ENCODE peak calls at places on chromosomes 11 and 22, in eight cellular contexts. P is astrocyte of the spinal cord, M is chondrocyte, Q is fibroblast of mammary gland, Y is upper lobe of right lung, G is PC-3, S is neural progenitor cell, V is MCF 10A. T is an unnamed sample.
A peak's percentile ranks its signal among the peaks of the same experiment; 100 is the strongest.

GRCh38 chr11:43021466-43021865 is 290.3 kb upstream of the API5 start:
- DNase-seq in V (no peak), Q (no peak), S (peak; percentile 51), Y (no peak), G (peak; percentile 15), P (no peak), M (no peak), T (no peak)

GRCh38 chr11:6320411-6321207 is at the start of gene CAVIN3:
- DNase-seq in P (peak; percentile 87), S (peak; percentile 73), M (peak; percentile 93), G (peak; percentile 15), Q (peak; percentile 88), V (peak; percentile 89), Y (peak; percentile 86), T (peak; percentile 55)

GRCh38 chr11:27660171-27660570 is 40.1 kb downstream of the BDNF start:
- DNase-seq in V (no peak), M (no peak), Y (no peak), P (no peak), Q (no peak), G (no peak), S (no peak), T (no peak)

GRCh38 chr11:116459233-116459632 is 313.6 kb downstream of the BUD13 start:
- DNase-seq in P (no peak), G (no peak), S (no peak), V (no peak), Q (no peak), M (no peak), Y (no peak), T (no peak)

GRCh38 chr11:62707277-62707771 is at the start of the genes BSCL2 and GNG3:
- DNase-seq in S (peak; percentile 85), Y (peak; percentile 63), Q (no peak), G (no peak), M (peak; percentile 69), V (no peak), P (no peak), T (no peak)

GRCh38 chr11:23956586-23956985 is 540.3 kb upstream of the LUZP2 start:
- DNase-seq in S (no peak), G (no peak), P (peak; percentile 12), V (no peak), M (no peak), Q (no peak), Y (no peak), T (no peak)

GRCh38 chr11:124329787-124330478 is 9.9 kb upstream of the OR8D2 start:
- DNase-seq in Y (no peak), Q (peak; percentile 9), P (peak; percentile 22), G (peak; percentile 30), S (no peak), V (peak; percentile 21), M (no peak), T (no peak)

GRCh38 chr11:78038697-78039313 is 15.7 kb upstream of the KCTD14 start:
- DNase-seq in V (peak; percentile 82), P (no peak), G (no peak), Q (no peak), Y (no peak), M (no peak), S (no peak), T (no peak)

GRCh38 chr11:78268516-78269410 is 80.0 kb downstream of the USP35 start:
- DNase-seq in Y (no peak), Q (peak; percentile 69), S (no peak), G (no peak), M (no peak), V (no peak), P (peak; percentile 16), T (no peak)

GRCh38 chr11:17762309-17762974 is 27.9 kb downstream of the KCNC1 start:
- DNase-seq in P (no peak), M (peak; percentile 57), G (peak; percentile 32), V (peak; percentile 37), S (no peak), Q (no peak), Y (no peak), T (no peak)

GRCh38 chr11:17763703-17764102 is 29.1 kb downstream of the KCNC1 start:
- DNase-seq in V (no peak), Q (no peak), Y (no peak), P (no peak), S (no peak), G (no peak), M (peak; percentile 65), T (no peak)

GRCh38 chr11:17763244-17763643 is 28.7 kb downstream of the KCNC1 start:
- DNase-seq in V (no peak), P (no peak), S (no peak), Y (no peak), M (peak; percentile 79), Q (no peak), G (no peak), T (no peak)

GRCh38 chr11:17764446-17765218 is 30.1 kb downstream of the KCNC1 start:
- DNase-seq in S (peak; percentile 93), G (no peak), Y (peak; percentile 39), V (no peak), M (peak; percentile 69), P (no peak), Q (no peak), T (no peak)

DNA sequence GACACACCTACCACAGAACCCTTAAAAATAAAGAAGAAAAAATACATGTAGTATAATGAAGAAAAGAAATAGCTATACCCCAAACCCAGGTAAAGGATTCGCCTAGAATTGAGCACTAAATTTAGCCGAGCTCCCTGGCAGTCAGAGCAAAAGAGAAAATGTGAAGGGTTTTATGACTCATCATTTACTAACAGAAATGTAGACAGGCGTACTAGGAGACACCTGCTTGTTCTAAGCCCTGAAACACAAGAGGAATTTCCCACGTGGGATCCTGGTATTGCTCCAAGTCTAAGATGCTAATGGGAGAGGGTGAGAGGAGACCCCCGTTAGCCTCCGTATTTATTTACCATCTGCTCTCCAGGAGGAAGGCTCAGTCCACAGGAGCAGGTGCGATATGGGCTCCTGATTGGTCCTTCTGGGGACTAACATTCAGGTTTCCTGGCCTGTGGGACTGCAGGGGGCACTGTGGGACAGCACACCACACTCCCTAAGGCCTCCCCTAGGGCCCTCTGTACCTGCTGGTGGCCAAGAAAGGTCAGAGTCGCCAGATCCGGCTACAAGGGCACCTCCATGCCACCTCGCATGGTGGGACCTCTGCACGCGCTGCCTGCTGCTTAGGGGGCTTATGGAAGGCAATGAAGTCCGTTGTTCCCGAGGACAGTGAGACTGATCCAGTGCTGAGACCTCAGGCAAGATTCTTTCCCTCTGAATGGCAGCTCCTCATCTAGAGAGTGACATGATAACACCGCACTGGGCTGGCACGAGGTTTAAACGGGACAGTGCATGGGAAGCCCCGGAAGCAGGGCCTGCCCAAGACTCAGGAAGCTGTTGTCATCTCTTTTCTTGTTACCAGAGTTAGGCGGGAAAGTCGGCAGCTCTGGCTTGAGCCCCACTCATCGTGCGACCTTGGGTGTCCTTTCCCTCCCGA is 25.8 kb downstream of the KCNC1 start:
- DNase-seq in P (peak; percentile 14), G (peak; percentile 64), Q (peak; percentile 50), Y (no peak), V (peak; percentile 62), M (no peak), S (peak; percentile 88), T (no peak)
- TF ChIP-seq CTCF in P (peak; percentile 62), G (peak; percentile 81), Q (peak; percentile 66), Y (peak; percentile 48), V (peak; percentile 41), M (peak; percentile 73), S (peak; percentile 84), T (no peak)

DNA sequence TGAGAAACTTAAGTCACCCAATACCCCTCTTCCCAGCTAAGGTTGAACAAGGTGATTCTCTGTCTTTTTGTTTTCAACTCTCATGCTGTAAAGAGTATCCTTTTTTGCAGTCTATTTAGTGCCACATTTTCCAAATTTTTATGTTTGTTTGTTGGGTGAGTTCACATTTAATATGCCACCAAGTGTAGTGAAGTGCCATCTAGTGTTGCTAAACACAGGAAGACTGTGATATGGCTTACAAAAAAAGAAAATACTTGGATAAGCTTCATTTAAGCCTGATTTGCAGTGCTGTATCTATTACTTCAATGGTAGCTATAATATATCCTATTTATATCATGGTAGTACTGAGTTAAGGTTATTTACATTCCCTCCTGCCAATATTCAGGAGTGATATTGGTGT is 319.2 kb upstream of the CHORDC1 start:
- DNase-seq in V (no peak), Y (no peak), M (no peak), G (peak; percentile 12), Q (no peak), S (no peak), P (no peak), T (no peak)
- TF ChIP-seq CTCF in V (no peak), Y (no peak), M (no peak), G (peak; percentile 36), Q (no peak), S (no peak), P (no peak), T (no peak)

DNA sequence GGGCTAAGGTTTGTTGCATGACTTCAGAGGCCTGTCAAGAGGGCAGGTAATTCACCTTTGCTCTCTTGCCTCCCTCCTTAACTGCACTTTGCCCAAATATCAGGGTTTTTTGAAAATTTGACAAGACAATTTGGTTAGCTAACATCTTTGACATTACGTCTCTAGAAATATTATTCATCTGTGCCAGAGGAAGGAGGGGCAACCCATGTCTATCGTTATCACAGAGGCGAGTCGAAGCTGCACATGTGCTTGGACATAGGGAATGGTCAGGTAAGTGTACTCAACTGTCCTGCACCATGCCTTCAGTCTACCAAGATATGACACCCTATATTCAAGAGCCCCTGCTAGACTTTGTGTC is 3.7 kb downstream of the AKIP1 start:
- DNase-seq in M (no peak), P (no peak), Y (no peak), G (no peak), V (no peak), Q (no peak), S (no peak), T (no peak)
- TF ChIP-seq CTCF in M (peak; percentile 19), P (no peak), Y (no peak), G (peak; percentile 44), V (no peak), Q (no peak), S (no peak), T (no peak)

GRCh38 chr11:118633319-118633690 is 25.9 kb downstream of the PHLDB1 start:
- DNase-seq in G (no peak), M (no peak), S (no peak), Q (peak; percentile 39), P (no peak), Y (no peak), V (no peak), T (no peak)

GRCh38 chr11:118635237-118635591 is 27.8 kb downstream of the PHLDB1 start:
- DNase-seq in Y (no peak), Q (no peak), G (no peak), P (no peak), V (no peak), S (peak; percentile 68), M (no peak), T (peak; percentile 22)

GRCh38 chr11:118633979-118634378 is 26.6 kb downstream of the PHLDB1 start:
- DNase-seq in P (peak; percentile 38), S (peak; percentile 4), M (no peak), G (no peak), Q (peak; percentile 79), Y (no peak), V (no peak), T (no peak)

GRCh38 chr11:118635642-118636041 is 28.2 kb downstream of the PHLDB1 start:
- DNase-seq in M (no peak), Y (no peak), P (no peak), Q (no peak), V (no peak), S (no peak), G (no peak), T (no peak)

GRCh38 chr11:118634435-118635236 is 27.2 kb downstream of the PHLDB1 start:
- DNase-seq in V (peak; percentile 80), P (peak; percentile 76), M (no peak), G (peak; percentile 86), Q (peak; percentile 64), Y (peak; percentile 92), S (peak; percentile 91), T (peak; percentile 36)
- TF ChIP-seq CTCF in V (no peak), P (peak; percentile 15), M (no peak), G (no peak), Q (no peak), Y (peak; percentile 12), S (peak; percentile 32), T (no peak)

GRCh38 chr22:41021655-41022454 is 70.5 kb upstream of the EP300 start:
- DNase-seq in V (peak; percentile 79), Y (peak; percentile 93), S (peak; percentile 76), P (peak; percentile 56), M (no peak), G (peak; percentile 61), Q (peak; percentile 44), T (peak; percentile 83)
- TF ChIP-seq CTCF in V (no peak), Y (peak; percentile 10), S (no peak), P (no peak), M (peak; percentile 54), G (peak; percentile 14), Q (no peak), T (no peak)